ENCODE peak calls at places on chromosome X, in ten cellular contexts. W is WTC11; T is GM20000; H is bronchial epithelial cell; B is glutamatergic neuron; C is transverse colon; X is adrenal gland; O is heart left ventricle; Y is CD8-positive, alpha-beta T cell; A is cardiac muscle cell. F is an unnamed sample.

GRCh38 chrX:15404712-15405111 is 20.5 kb upstream of the VEGFD start:
- DNase-seq in H (no peak), B (peak), C (peak), T (no peak), O (peak), A (no peak), X (peak), Y (no peak), W (no peak), F (no peak)

GRCh38 chrX:51641421-51642021 is 22.8 kb upstream of the CENPVL3 start:
- DNase-seq in H (peak), Y (no peak), O (no peak), C (no peak), W (peak), X (no peak), A (peak), T (peak), B (no peak), F (no peak)

GRCh38 chrX:136954930-136955329 is 74.4 kb upstream of the RBMX start:
- DNase-seq in Y (no peak), C (no peak), O (no peak), T (no peak), B (no peak), W (no peak), H (peak), A (peak), X (no peak), F (no peak)

GRCh38 chrX:129783176-129783776 is 3.5 kb downstream of the SASH3 start:
- DNase-seq in A (no peak), H (no peak), Y (no peak), W (no peak), B (no peak), X (no peak), O (no peak), T (no peak), C (no peak), F (no peak)

GRCh38 chrX:154463611-154464220 is 5.6 kb downstream of the PLXNA3 start:
- DNase-seq in X (no peak), A (no peak), Y (no peak), W (no peak), B (no peak), O (no peak), C (no peak), H (no peak), T (no peak), F (no peak)

GRCh38 chrX:153381684-153382532 is 19.2 kb downstream of the PNMA6E start:
- DNase-seq in C (no peak), H (no peak), B (no peak), W (no peak), X (peak), Y (no peak), T (no peak), A (peak), O (no peak), F (no peak)

GRCh38 chrX:2829066-2829430 is 318 bp downstream of the GYG2 start:
- DNase-seq in A (peak), X (no peak), Y (no peak), O (no peak), T (no peak), C (peak), H (no peak), B (peak), W (peak), F (no peak)

GRCh38 chrX:93242897-93243296 is 430.5 kb downstream of the NAP1L3 start:
- DNase-seq in O (no peak), C (no peak), H (no peak), Y (no peak), W (no peak), T (no peak), X (no peak), A (no peak), B (no peak), F (no peak)

GRCh38 chrX:154310991-154311541 is 15.5 kb downstream of the TKTL1 start:
- DNase-seq in B (no peak), O (peak), Y (no peak), C (no peak), T (no peak), A (no peak), X (no peak), W (no peak), H (no peak), F (no peak)

GRCh38 chrX:8731579-8732395 is at the start of gene ANOS1:
- DNase-seq in W (peak), X (peak), C (no peak), Y (no peak), B (peak), A (peak), H (no peak), T (no peak), O (peak), F (no peak)

GRCh38 chrX:39808471-39808917 is 289.3 kb downstream of the BCOR start:
- DNase-seq in O (no peak), Y (no peak), B (no peak), X (peak), T (no peak), C (no peak), H (no peak), W (no peak), A (no peak), F (no peak)

GRCh38 chrX:127112726-127113125 is 293.2 kb downstream of the PRR32 start:
- DNase-seq in C (no peak), H (peak), Y (no peak), B (no peak), X (no peak), T (no peak), A (no peak), O (no peak), W (no peak), F (no peak)

GRCh38 chrX:30275498-30275897 is 28.6 kb downstream of the MAGEB1 start:
- DNase-seq in B (no peak), X (no peak), W (no peak), A (peak), C (no peak), H (peak), Y (no peak), T (no peak), O (no peak), F (no peak)

GRCh38 chrX:154531626-154532025 is 15.0 kb downstream of the G6PD start:
- DNase-seq in C (no peak), O (no peak), Y (no peak), B (no peak), T (no peak), H (no peak), X (no peak), W (no peak), A (peak), F (no peak)

GRCh38 chrX:1592128-1592862 is 891 bp downstream of the AKAP17A start:
- DNase-seq in W (peak), B (no peak), C (peak), T (peak), O (no peak), X (peak), Y (no peak), H (peak), A (peak), F (peak)

GRCh38 chrX:1589356-1590130 is 1.9 kb upstream of the AKAP17A start:
- DNase-seq in C (no peak), H (no peak), W (no peak), A (no peak), O (no peak), B (no peak), Y (no peak), X (no peak), T (no peak), F (no peak)

GRCh38 chrX:1592863-1593201 is 1.4 kb downstream of the AKAP17A start:
- DNase-seq in B (no peak), A (no peak), C (no peak), T (no peak), O (no peak), X (peak), H (no peak), Y (no peak), W (no peak), F (no peak)

GRCh38 chrX:1591863-1592127 is 391 bp downstream of the AKAP17A start:
- DNase-seq in O (no peak), A (peak), B (no peak), W (no peak), H (no peak), T (no peak), C (no peak), X (no peak), Y (no peak), F (no peak)

GRCh38 chrX:1591102-1591862 is at the start of gene AKAP17A:
- DNase-seq in Y (peak), H (peak), T (peak), B (peak), A (peak), X (peak), W (peak), O (peak), C (peak), F (peak)
- TF ChIP-seq CTCF in Y (no peak), H (peak), T (peak), B (no peak), A (no peak), X (peak), W (no peak), O (peak), C (no peak), F (peak)

DNA sequence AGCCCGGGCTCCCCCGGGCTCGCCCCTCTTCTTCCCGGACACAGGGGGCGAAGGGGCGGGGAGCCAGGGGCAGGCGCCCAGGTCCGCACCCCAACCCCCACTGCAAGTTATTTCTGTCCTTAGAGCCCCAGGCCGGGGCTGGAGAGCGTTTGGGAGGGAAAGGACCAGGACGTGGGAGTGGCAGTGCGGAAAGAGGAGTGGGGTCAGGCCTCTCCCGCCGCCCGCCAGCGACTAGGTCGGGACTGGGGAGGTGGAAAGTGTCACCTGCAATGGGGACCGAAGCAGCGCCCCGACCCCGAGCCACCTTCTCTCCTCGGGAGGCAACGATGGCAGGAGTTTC is 351 bp downstream of the CCDC160 start:
- DNase-seq in X (no peak), C (no peak), W (no peak), B (peak), T (no peak), O (no peak), Y (no peak), A (peak), H (no peak), F (no peak)
- TF ChIP-seq CTCF in X (no peak), C (no peak), W (no peak), B (no peak), T (no peak), O (no peak), Y (no peak), A (no peak), H (no peak), F (no peak)

DNA sequence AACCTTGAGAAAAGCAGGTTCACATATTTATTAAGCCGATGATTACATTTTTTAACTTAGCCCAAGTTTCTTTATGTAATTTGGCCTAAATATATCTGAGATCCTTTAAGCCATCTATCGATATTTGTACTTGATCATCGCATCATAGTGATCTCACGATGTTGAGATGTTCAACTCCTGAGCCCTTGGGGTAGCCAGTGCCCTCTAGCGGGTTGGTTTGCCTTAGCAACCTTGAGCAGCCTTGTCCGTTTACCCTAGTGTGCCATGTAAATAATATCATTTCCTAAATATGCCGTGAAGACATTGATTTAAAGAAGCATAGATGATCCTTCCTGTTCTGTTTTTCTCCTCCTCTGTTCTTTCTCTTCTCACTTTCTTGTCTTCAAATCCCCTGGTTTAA is 432.2 kb downstream of the RPA4 start:
- DNase-seq in H (no peak), W (peak), X (no peak), Y (no peak), A (no peak), T (no peak), O (no peak), C (no peak), B (peak), F (no peak)
- TF ChIP-seq CTCF in H (no peak), W (no peak), X (no peak), Y (no peak), A (no peak), T (no peak), O (no peak), C (no peak), B (no peak), F (no peak)

GRCh38 chrX:32687379-32687778 is 524.0 kb downstream of the DMD start:
- DNase-seq in B (no peak), H (no peak), W (no peak), A (no peak), C (no peak), Y (no peak), T (no peak), O (no peak), X (no peak), F (no peak)
- TF ChIP-seq CTCF in B (no peak), H (no peak), W (no peak), A (no peak), C (no peak), Y (no peak), T (no peak), O (no peak), X (no peak), F (no peak)

GRCh38 chrX:125744914-125745313 is 421.2 kb downstream of the DCAF12L2 start:
- DNase-seq in Y (no peak), B (no peak), A (no peak), W (no peak), H (no peak), X (no peak), C (no peak), T (no peak), O (no peak), F (no peak)
- TF ChIP-seq CTCF in Y (no peak), B (peak), A (no peak), W (no peak), H (no peak), X (no peak), C (no peak), T (no peak), O (no peak), F (no peak)

GRCh38 chrX:107542500-107542899 is 85.8 kb upstream of the PRPS1 start:
- DNase-seq in C (no peak), B (no peak), A (no peak), T (no peak), O (no peak), W (peak), Y (no peak), X (no peak), H (peak), F (no peak)
- TF ChIP-seq CTCF in C (no peak), B (no peak), A (peak), T (no peak), O (no peak), W (no peak), Y (no peak), X (no peak), H (peak), F (no peak)

F was measured in natural killer cell.